ENCODE peak calls at places on chromosomes 1 and 21, in seven cellular contexts. One of them, this sample, is unnamed.

GRCh38 chr21:15363921-15364320 is 299.1 kb upstream of the NRIP1 start:
- DNase-seq in SK-N-SH: no peak
- DNase-seq in GM12878: no peak
- DNase-seq in HCT116: no peak
- DNase-seq in H1: no peak
- DNase-seq in K562: no peak
- DNase-seq in HepG2: no peak
- DNase-seq in this sample: no peak

GRCh38 chr1:186792870-186793581 is 35.7 kb upstream of the PLA2G4A start:
- DNase-seq in HCT116: no peak
- DNase-seq in SK-N-SH: no peak
- DNase-seq in GM12878: no peak
- DNase-seq in H1: no peak
- DNase-seq in K562: no peak
- DNase-seq in HepG2: no peak
- DNase-seq in this sample: no peak

GRCh38 chr1:156100205-156100995 is 14.1 kb upstream of the LMNA start:
- DNase-seq in K562: no peak
- DNase-seq in HCT116: no peak
- DNase-seq in SK-N-SH: peak; percentile 28
- DNase-seq in HepG2: no peak
- DNase-seq in GM12878: no peak
- DNase-seq in H1: no peak
- DNase-seq in this sample: peak; percentile 76

GRCh38 chr1:180265871-180266270 is 35.8 kb downstream of the LHX4 start:
- DNase-seq in K562: no peak
- DNase-seq in GM12878: no peak
- DNase-seq in SK-N-SH: no peak
- DNase-seq in HCT116: no peak
- DNase-seq in H1: no peak
- DNase-seq in HepG2: no peak
- DNase-seq in this sample: no peak

GRCh38 chr1:176983786-176984185 is 180.7 kb downstream of the ASTN1 start:
- DNase-seq in SK-N-SH: no peak
- DNase-seq in HepG2: no peak
- DNase-seq in GM12878: no peak
- DNase-seq in HCT116: no peak
- DNase-seq in H1: no peak
- DNase-seq in K562: no peak
- DNase-seq in this sample: no peak

GRCh38 chr1:87914396-87914795 is 585.7 kb downstream of the LMO4 start:
- DNase-seq in HepG2: no peak
- DNase-seq in K562: no peak
- DNase-seq in SK-N-SH: no peak
- DNase-seq in HCT116: no peak
- DNase-seq in H1: no peak
- DNase-seq in GM12878: no peak
- DNase-seq in this sample: no peak

GRCh38 chr1:20440785-20441200 is 45.2 kb downstream of the CAMK2N1 start:
- DNase-seq in H1: peak; percentile 17
- DNase-seq in GM12878: no peak
- DNase-seq in HepG2: peak; percentile 58
- DNase-seq in SK-N-SH: peak; percentile 80
- DNase-seq in HCT116: peak; percentile 77
- DNase-seq in K562: peak; percentile 91
- DNase-seq in this sample: peak; percentile 81

GRCh38 chr1:245220381-245220985 is 65.7 kb downstream of the KIF26B start:
- DNase-seq in HepG2: no peak
- DNase-seq in HCT116: no peak
- DNase-seq in GM12878: no peak
- DNase-seq in K562: no peak
- DNase-seq in SK-N-SH: no peak
- DNase-seq in H1: no peak
- DNase-seq in this sample: no peak

DNA sequence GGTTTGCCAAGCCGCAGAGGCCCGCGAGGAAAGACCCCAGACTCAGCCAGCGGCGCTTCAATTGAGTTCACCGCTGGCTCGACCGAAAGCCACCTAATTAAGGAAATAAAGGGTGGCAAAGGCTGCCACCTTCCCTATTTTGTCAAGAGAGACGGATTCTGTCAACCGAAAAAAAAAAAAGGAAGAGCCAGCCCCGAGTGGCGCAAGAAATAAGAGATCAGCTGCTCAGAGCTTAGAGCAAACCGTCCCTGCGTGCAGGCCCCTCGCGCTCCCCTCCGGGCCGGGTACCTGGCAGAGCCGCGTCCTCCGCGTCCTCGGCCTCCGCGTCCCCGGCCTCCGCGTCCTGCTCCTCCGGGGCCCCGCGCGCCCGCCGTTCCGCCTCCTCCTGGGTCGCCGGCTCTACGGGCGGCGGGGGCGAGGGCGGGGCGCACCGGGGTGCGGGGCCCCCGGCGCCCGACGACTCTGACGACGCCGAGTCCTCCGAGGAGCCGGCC is 989 bp downstream of the CCSAP start:
- DNase-seq in GM12878: no peak
- DNase-seq in HepG2: no peak
- DNase-seq in HCT116: no peak
- DNase-seq in SK-N-SH: no peak
- DNase-seq in H1: no peak
- DNase-seq in K562: no peak
- DNase-seq in this sample: no peak
- TF ChIP-seq JUND in GM12878: no peak
- TF ChIP-seq JUND in HepG2: no peak
- TF ChIP-seq JUND in HCT116: no peak
- TF ChIP-seq JUND in SK-N-SH: no peak
- TF ChIP-seq JUND in H1: no peak
- TF ChIP-seq JUND in K562: no peak
- TF ChIP-seq JUND in this sample: no peak

GRCh38 chr1:169161512-169162194 is 55.2 kb downstream of the ATP1B1 start:
- DNase-seq in HCT116: peak; percentile 19
- DNase-seq in HepG2: peak; percentile 27
- DNase-seq in SK-N-SH: no peak
- DNase-seq in GM12878: peak; percentile 34
- DNase-seq in K562: no peak
- DNase-seq in H1: no peak
- DNase-seq in this sample: no peak
- TF ChIP-seq JUND in HCT116: peak; percentile 37
- TF ChIP-seq JUND in HepG2: no peak
- TF ChIP-seq JUND in SK-N-SH: no peak
- TF ChIP-seq JUND in GM12878: no peak
- TF ChIP-seq JUND in K562: no peak
- TF ChIP-seq JUND in H1: no peak
- TF ChIP-seq JUND in this sample: no peak

GRCh38 chr1:109295712-109296415 is 10.9 kb downstream of the MYBPHL start:
- DNase-seq in HCT116: no peak
- DNase-seq in K562: no peak
- DNase-seq in H1: no peak
- DNase-seq in GM12878: no peak
- DNase-seq in SK-N-SH: no peak
- DNase-seq in HepG2: no peak
- DNase-seq in this sample: no peak
- TF ChIP-seq JUND in HCT116: no peak
- TF ChIP-seq JUND in K562: no peak
- TF ChIP-seq JUND in H1: no peak
- TF ChIP-seq JUND in GM12878: no peak
- TF ChIP-seq JUND in SK-N-SH: no peak
- TF ChIP-seq JUND in HepG2: no peak
- TF ChIP-seq JUND in this sample: no peak

GRCh38 chr1:23274134-23274505 is 56.8 kb upstream of the HTR1D start:
- DNase-seq in HCT116: no peak
- DNase-seq in GM12878: no peak
- DNase-seq in K562: no peak
- DNase-seq in H1: no peak
- DNase-seq in HepG2: no peak
- DNase-seq in SK-N-SH: no peak
- DNase-seq in this sample: no peak
- TF ChIP-seq JUND in HCT116: no peak
- TF ChIP-seq JUND in GM12878: no peak
- TF ChIP-seq JUND in K562: no peak
- TF ChIP-seq JUND in H1: no peak
- TF ChIP-seq JUND in HepG2: no peak
- TF ChIP-seq JUND in SK-N-SH: no peak
- TF ChIP-seq JUND in this sample: no peak

GRCh38 chr1:52574594-52574993 is 21.7 kb upstream of the TUT4 start:
- DNase-seq in GM12878: no peak
- DNase-seq in H1: no peak
- DNase-seq in HepG2: no peak
- DNase-seq in HCT116: peak; percentile 76
- DNase-seq in K562: no peak
- DNase-seq in SK-N-SH: no peak
- DNase-seq in this sample: no peak
- TF ChIP-seq JUND in GM12878: no peak
- TF ChIP-seq JUND in H1: no peak
- TF ChIP-seq JUND in HepG2: no peak
- TF ChIP-seq JUND in HCT116: peak; percentile 92
- TF ChIP-seq JUND in K562: peak; percentile 94
- TF ChIP-seq JUND in SK-N-SH: peak; percentile 93
- TF ChIP-seq JUND in this sample: no peak

DNA sequence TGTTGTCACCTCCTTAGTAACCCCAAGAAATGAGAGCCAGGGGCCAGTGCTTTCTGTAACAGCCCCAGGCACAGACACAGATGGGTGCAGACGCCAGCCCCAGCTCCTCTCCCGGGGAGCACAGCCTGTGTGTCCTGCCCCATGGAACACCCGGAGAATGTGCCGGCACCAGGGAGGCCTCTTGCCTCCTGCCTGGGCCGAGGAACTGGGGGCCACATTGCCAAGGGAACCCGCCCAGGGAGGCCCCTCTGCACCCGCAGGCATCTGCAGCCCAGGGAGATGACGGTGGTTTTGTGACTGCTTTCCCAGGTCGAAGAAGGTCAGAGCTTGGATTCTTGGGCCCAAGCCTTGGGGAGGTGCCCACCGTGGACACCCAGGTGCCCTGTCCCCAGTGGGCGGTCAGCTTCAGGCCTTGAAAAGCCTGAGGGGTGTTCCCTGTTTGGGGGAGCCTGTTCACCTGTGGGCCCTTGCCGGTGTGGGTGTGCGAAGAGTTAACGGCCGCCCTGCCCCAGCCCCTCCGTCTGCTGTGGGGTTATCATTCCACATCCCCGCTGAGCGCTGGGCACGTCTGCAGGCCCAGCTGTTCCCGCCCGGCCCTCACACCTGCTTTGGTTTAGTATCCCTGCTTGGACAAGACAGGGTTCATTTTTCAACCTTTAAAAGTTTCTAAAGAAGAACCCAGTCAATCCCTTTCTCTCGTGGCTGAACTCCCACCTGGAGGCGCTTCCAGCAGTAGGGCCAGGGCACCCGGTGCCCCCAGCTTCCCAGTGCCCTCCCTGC is 62.5 kb downstream of the MORN1 start:
- DNase-seq in HCT116: no peak
- DNase-seq in SK-N-SH: no peak
- DNase-seq in H1: no peak
- DNase-seq in GM12878: no peak
- DNase-seq in HepG2: no peak
- DNase-seq in K562: no peak
- DNase-seq in this sample: no peak
- TF ChIP-seq JUND in HCT116: no peak
- TF ChIP-seq JUND in SK-N-SH: no peak
- TF ChIP-seq JUND in H1: no peak
- TF ChIP-seq JUND in GM12878: no peak
- TF ChIP-seq JUND in HepG2: no peak
- TF ChIP-seq JUND in K562: no peak
- TF ChIP-seq JUND in this sample: no peak

GRCh38 chr1:7069888-7070287 is 284.6 kb downstream of the CAMTA1 start:
- DNase-seq in HepG2: no peak
- DNase-seq in HCT116: no peak
- DNase-seq in GM12878: no peak
- DNase-seq in K562: no peak
- DNase-seq in H1: peak; percentile 34
- DNase-seq in SK-N-SH: peak; percentile 63
- DNase-seq in this sample: no peak
- TF ChIP-seq JUND in HepG2: no peak
- TF ChIP-seq JUND in HCT116: no peak
- TF ChIP-seq JUND in GM12878: no peak
- TF ChIP-seq JUND in K562: no peak
- TF ChIP-seq JUND in H1: no peak
- TF ChIP-seq JUND in SK-N-SH: no peak
- TF ChIP-seq JUND in this sample: no peak

GRCh38 chr1:78650114-78650513 is 483 bp downstream of the IFI44 start:
- DNase-seq in HCT116: no peak
- DNase-seq in H1: no peak
- DNase-seq in GM12878: no peak
- DNase-seq in HepG2: no peak
- DNase-seq in K562: no peak
- DNase-seq in SK-N-SH: no peak
- DNase-seq in this sample: no peak

GRCh38 chr1:78652019-78652560 is 2.5 kb downstream of the IFI44 start:
- DNase-seq in HepG2: no peak
- DNase-seq in GM12878: no peak
- DNase-seq in HCT116: no peak
- DNase-seq in SK-N-SH: no peak
- DNase-seq in K562: no peak
- DNase-seq in H1: no peak
- DNase-seq in this sample: no peak

GRCh38 chr1:78647238-78647637 is 2.4 kb upstream of the IFI44 start:
- DNase-seq in H1: no peak
- DNase-seq in HepG2: no peak
- DNase-seq in SK-N-SH: no peak
- DNase-seq in HCT116: no peak
- DNase-seq in GM12878: no peak
- DNase-seq in K562: no peak
- DNase-seq in this sample: no peak

GRCh38 chr1:78649628-78650027 is at the start of gene IFI44:
- DNase-seq in HepG2: no peak
- DNase-seq in HCT116: no peak
- DNase-seq in K562: no peak
- DNase-seq in SK-N-SH: peak; percentile 3
- DNase-seq in H1: no peak
- DNase-seq in GM12878: peak; percentile 75
- DNase-seq in this sample: peak; percentile 52

GRCh38 chr1:78651247-78651646 is 1.6 kb downstream of the IFI44 start:
- DNase-seq in HepG2: no peak
- DNase-seq in K562: no peak
- DNase-seq in HCT116: no peak
- DNase-seq in H1: no peak
- DNase-seq in SK-N-SH: no peak
- DNase-seq in GM12878: no peak
- DNase-seq in this sample: no peak
- TF ChIP-seq JUND in HepG2: no peak
- TF ChIP-seq JUND in K562: no peak
- TF ChIP-seq JUND in HCT116: no peak
- TF ChIP-seq JUND in H1: no peak
- TF ChIP-seq JUND in SK-N-SH: no peak
- TF ChIP-seq JUND in GM12878: no peak
- TF ChIP-seq JUND in this sample: no peak

DNA sequence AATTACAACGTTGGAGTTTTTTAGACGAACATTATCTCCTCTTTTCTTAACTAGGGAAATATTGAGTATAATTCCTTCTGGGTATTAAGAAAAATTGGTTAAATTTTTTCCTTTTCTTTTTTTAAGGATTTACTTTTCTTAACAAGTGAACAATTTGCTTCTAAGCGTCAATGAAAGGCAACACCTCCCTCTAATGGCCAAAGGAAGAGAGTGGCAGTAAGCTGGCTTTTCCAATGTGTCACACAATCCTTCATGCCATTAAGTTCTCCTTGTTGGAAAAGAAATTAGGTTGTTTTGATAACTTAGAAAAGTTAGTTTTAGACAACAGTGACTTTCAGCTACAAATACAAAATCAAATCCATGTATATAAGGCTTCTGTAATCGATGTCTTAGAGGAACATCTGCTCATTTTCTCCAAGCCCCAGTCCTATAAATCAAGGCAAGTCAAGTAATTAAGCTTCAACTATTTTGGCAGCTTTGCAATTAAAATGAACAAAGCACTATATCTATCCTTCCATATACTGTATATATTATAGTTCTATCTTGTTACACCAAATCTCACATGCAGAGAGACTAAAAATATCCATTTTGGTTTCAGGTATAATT is 62.8 kb downstream of the EDEM3 start:
- DNase-seq in SK-N-SH: peak; percentile 36
- DNase-seq in H1: no peak
- DNase-seq in GM12878: no peak
- DNase-seq in HCT116: peak; percentile 13
- DNase-seq in K562: no peak
- DNase-seq in HepG2: peak; percentile 24
- DNase-seq in this sample: peak; percentile 72
- TF ChIP-seq JUND in SK-N-SH: no peak
- TF ChIP-seq JUND in H1: no peak
- TF ChIP-seq JUND in GM12878: no peak
- TF ChIP-seq JUND in HCT116: no peak
- TF ChIP-seq JUND in K562: no peak
- TF ChIP-seq JUND in HepG2: no peak
- TF ChIP-seq JUND in this sample: no peak

This sample was measured in T47D.